ENCODE peak calls at places on chromosomes 13 and 19, in four cellular contexts. A is H1, M is K562, L is SK-N-SH. Z is an unnamed sample.

GRCh38 chr13:109345433-109345941 is 440.9 kb downstream of the IRS2 start:
- DNase-seq in A (no peak), M (no peak), L (peak; percentile 75), Z (no peak)

GRCh38 chr19:33749619-33750175 is 47.0 kb upstream of the KCTD15 start:
- DNase-seq in M (no peak), L (no peak), A (no peak), Z (no peak)

GRCh38 chr13:113980489-113981064 is 6.7 kb upstream of the C13orf46 start:
- DNase-seq in A (no peak), L (no peak), M (no peak), Z (no peak)

GRCh38 chr19:5215431-5215830 is 125.2 kb downstream of the PTPRS start:
- DNase-seq in L (no peak), M (no peak), A (no peak), Z (no peak)

GRCh38 chr19:5804516-5805464 is at the start of gene NRTN:
- DNase-seq in M (peak; percentile 72), L (peak; percentile 82), A (peak; percentile 77), Z (no peak)

GRCh38 chr13:58142952-58143351 is 511.4 kb downstream of the PCDH17 start:
- DNase-seq in M (no peak), A (no peak), L (no peak), Z (no peak)

GRCh38 chr13:84121456-84121855 is 239.2 kb upstream of the SLITRK1 start:
- DNase-seq in M (no peak), L (no peak), A (no peak), Z (no peak)

GRCh38 chr19:2043269-2043641 is 7.8 kb downstream of the MKNK2 start:
- DNase-seq in A (peak; percentile 49), L (no peak), M (no peak), Z (no peak)

GRCh38 chr19:53463263-53463662 is 4.3 kb upstream of the ZNF813 start:
- DNase-seq in A (peak; percentile 91), M (peak; percentile 19), L (peak; percentile 79), Z (no peak)

GRCh38 chr19:30224689-30225606 is 147.2 kb upstream of the ZNF536 start:
- DNase-seq in M (no peak), A (no peak), L (peak; percentile 84), Z (no peak)

GRCh38 chr19:782195-783043 is 14.8 kb upstream of the PTBP1 start:
- DNase-seq in M (no peak), A (peak; percentile 80), L (no peak), Z (no peak)

GRCh38 chr19:15123900-15124299 is 16.7 kb downstream of the SYDE1 start:
- DNase-seq in M (no peak), A (no peak), L (peak; percentile 76), Z (no peak)

GRCh38 chr13:40060318-40061007 is 405.0 kb downstream of the COG6 start:
- DNase-seq in M (no peak), L (no peak), A (no peak), Z (peak; percentile 97)

GRCh38 chr13:112131081-112131739 is 64.3 kb downstream of the SOX1 start:
- DNase-seq in A (no peak), M (no peak), L (no peak), Z (no peak)
- TF ChIP-seq NRF1 in A (no peak), M (no peak), L (no peak), Z (no peak)

GRCh38 chr19:35665157-35665556 is 1.2 kb upstream of the UPK1A start:
- DNase-seq in L (no peak), M (no peak), A (no peak), Z (no peak)
- TF ChIP-seq NRF1 in L (no peak), M (no peak), A (no peak), Z (no peak)

DNA sequence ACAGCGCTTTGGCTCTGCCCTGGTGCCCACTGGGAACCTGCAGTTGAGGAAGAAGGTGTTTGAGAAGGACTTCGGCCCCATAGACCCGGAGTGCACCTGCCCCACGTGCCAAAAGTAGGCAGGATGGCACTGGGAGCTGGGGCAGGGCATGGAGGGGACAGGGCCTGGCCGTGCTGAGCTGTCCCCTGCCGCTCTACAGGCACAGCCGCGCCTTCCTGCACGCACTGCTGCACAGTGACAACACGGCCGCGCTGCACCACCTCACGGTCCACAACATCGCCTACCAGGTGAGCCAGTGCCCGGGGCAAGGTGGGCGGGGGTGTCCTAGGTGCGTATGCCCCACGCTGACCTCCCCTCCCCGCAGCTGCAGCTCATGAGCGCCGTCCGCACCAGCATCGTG is 5.1 kb upstream of the DNM2 start:
- DNase-seq in A (no peak), M (no peak), L (no peak), Z (no peak)
- TF ChIP-seq NRF1 in A (no peak), M (no peak), L (no peak), Z (no peak)

DNA sequence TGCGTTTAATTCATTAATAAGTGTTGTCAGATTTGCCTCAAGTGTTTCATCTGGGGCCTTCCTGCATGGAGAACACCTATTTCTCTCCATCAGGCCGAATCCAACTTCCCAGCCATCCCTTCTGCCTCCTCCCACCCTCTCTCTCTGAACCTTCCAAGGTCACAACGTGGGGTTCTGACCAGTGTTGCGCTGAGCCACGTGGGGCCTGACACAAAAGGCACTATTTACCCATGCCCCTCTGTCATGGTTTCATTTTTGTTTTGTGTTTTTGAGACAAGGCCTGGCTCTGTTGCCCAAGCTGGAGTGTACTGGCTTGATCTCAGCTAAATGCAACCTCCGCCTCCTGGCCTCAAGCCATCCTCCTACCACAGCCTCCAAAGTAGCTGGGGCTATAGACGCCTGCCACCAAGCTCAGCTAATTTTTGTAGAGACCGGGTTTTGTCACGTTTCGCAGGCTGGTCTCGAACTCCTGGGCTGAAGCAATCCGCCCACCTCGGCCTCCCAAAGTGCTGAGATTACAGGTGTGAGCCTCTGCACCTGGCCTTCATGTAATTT is 8.6 kb upstream of the IRGC start:
- DNase-seq in L (no peak), A (no peak), M (no peak), Z (no peak)
- TF ChIP-seq NRF1 in L (no peak), A (no peak), M (no peak), Z (no peak)

GRCh38 chr19:45428385-45429231 is 4.9 kb upstream of the ERCC1 start:
- DNase-seq in A (peak; percentile 85), M (peak; percentile 71), L (peak; percentile 83), Z (no peak)
- TF ChIP-seq NRF1 in A (no peak), M (no peak), L (no peak), Z (no peak)

GRCh38 chr13:21371011-21371410 is 88.1 kb downstream of the ZDHHC20 start:
- DNase-seq in M (no peak), L (no peak), A (no peak), Z (no peak)
- TF ChIP-seq NRF1 in M (no peak), L (no peak), A (no peak), Z (no peak)